ENCODE peak calls at places on chromosomes 2 and 18, in nine cellular contexts. E, Z, I, N, A, T, F, J and M are unnamed samples.
A peak's percentile ranks its signal among the peaks of the same experiment; 100 is the strongest.

GRCh38 chr2:188089896-188090295 is 201.8 kb upstream of the GULP1 start:
- DNase-seq in A (peak; percentile 54), E (no peak), J (no peak), F (peak; percentile 35), Z (no peak), N (no peak), T (no peak), I (no peak), M (peak; percentile 29)

GRCh38 chr18:38940863-38941531 is 1375.4 kb upstream of the CELF4 start:
- DNase-seq in Z (peak; percentile 56), J (no peak), A (peak; percentile 69), T (no peak), F (peak; percentile 61), E (peak; percentile 55), I (no peak), N (peak; percentile 77), M (peak; percentile 98)

GRCh38 chr18:23580677-23581367 is 5.5 kb downstream of the NPC1 start:
- DNase-seq in J (no peak), I (no peak), A (peak; percentile 80), N (no peak), E (no peak), Z (no peak), F (no peak), T (no peak), M (no peak)

GRCh38 chr2:68692511-68692910 is 42.1 kb upstream of the ARHGAP25 start:
- DNase-seq in I (no peak), F (no peak), J (no peak), E (no peak), T (no peak), N (no peak), A (no peak), Z (no peak), M (no peak)

GRCh38 chr2:222102746-222103349 is 195.9 kb downstream of the PAX3 start:
- DNase-seq in I (no peak), A (no peak), Z (no peak), F (no peak), T (no peak), J (no peak), N (no peak), E (no peak), M (no peak)

GRCh38 chr18:33440384-33441043 is at the start of gene CCDC178:
- DNase-seq in J (peak; percentile 6), N (no peak), A (peak; percentile 36), Z (no peak), I (no peak), T (peak; percentile 80), F (peak; percentile 52), E (no peak), M (no peak)

GRCh38 chr2:45343618-45344017 is 267.4 kb downstream of the SRBD1 start:
- DNase-seq in F (no peak), Z (no peak), E (no peak), N (no peak), A (peak; percentile 20), J (no peak), T (no peak), I (no peak), M (no peak)

GRCh38 chr2:149360106-149360505 is 29.7 kb downstream of the LYPD6 start:
- DNase-seq in A (no peak), J (no peak), I (no peak), T (no peak), N (no peak), Z (no peak), F (no peak), E (no peak), M (peak; percentile 47)

GRCh38 chr18:79796531-79797390 is 977 bp upstream of the KCNG2 start:
- DNase-seq in Z (no peak), E (no peak), N (no peak), A (peak; percentile 34), I (no peak), T (peak; percentile 42), J (no peak), F (peak; percentile 21), M (no peak)

GRCh38 chr2:3465328-3465727 is 54.0 kb downstream of the ADI1 start:
- DNase-seq in T (peak; percentile 69), N (no peak), A (no peak), J (no peak), F (no peak), E (no peak), I (no peak), Z (no peak), M (no peak)
- H3K36me3 ChIP-seq in T (no peaks in the 10 kb centered on the region), N (no peaks in the 10 kb centered on the region), A (peaks cover 26% of the 10 kb centered on the region), J (peaks cover 16% of the 10 kb centered on the region), F (no peaks in the 10 kb centered on the region), E (peaks cover 11% of the 10 kb centered on the region), I (peaks cover 40% of the 10 kb centered on the region), Z (peaks cover 72% of the 10 kb centered on the region), M (peaks cover 29% of the 10 kb centered on the region)

GRCh38 chr2:25245141-25245540 is 76.8 kb upstream of the POMC start:
- DNase-seq in A (no peak), E (no peak), T (no peak), J (no peak), Z (no peak), F (no peak), I (no peak), N (no peak), M (no peak)
- H3K36me3 ChIP-seq in A (peaks cover 21% of the 10 kb centered on the region), E (peaks cover 52% of the 10 kb centered on the region), T (peaks cover 18% of the 10 kb centered on the region), J (peaks cover 43% of the 10 kb centered on the region), Z (peaks cover 91% of the 10 kb centered on the region), F (peaks cover 80% of the 10 kb centered on the region), I (peaks cover 78% of the 10 kb centered on the region), N (no peaks in the 10 kb centered on the region), M (peaks cover 26% of the 10 kb centered on the region)

GRCh38 chr2:159439421-159439820 is 152.9 kb upstream of the WDSUB1 start:
- DNase-seq in Z (no peak), J (no peak), I (no peak), F (no peak), N (no peak), T (no peak), E (no peak), A (no peak), M (peak; percentile 40)

GRCh38 chr2:159438284-159438683 is 151.8 kb upstream of the WDSUB1 start:
- DNase-seq in A (no peak), I (no peak), N (no peak), E (no peak), F (no peak), J (no peak), T (no peak), Z (no peak), M (no peak)

GRCh38 chr2:159442159-159442852 is 155.8 kb upstream of the WDSUB1 start:
- DNase-seq in N (no peak), A (no peak), E (no peak), T (no peak), I (no peak), Z (no peak), J (no peak), F (no peak), M (no peak)

GRCh38 chr2:159441182-159441581 is 154.7 kb upstream of the WDSUB1 start:
- DNase-seq in I (no peak), Z (no peak), E (no peak), F (no peak), J (no peak), A (no peak), N (no peak), T (no peak), M (no peak)

GRCh38 chr2:159438720-159439353 is 152.3 kb upstream of the WDSUB1 start:
- DNase-seq in Z (no peak), N (no peak), T (no peak), F (no peak), J (no peak), A (no peak), I (no peak), E (no peak), M (no peak)
- H3K36me3 ChIP-seq in Z (peaks cover 16% of the 10 kb centered on the region), N (no peaks in the 10 kb centered on the region), T (peaks cover 2% of the 10 kb centered on the region), F (peaks cover 12% of the 10 kb centered on the region), J (peaks cover 5% of the 10 kb centered on the region), A (peaks cover 2% of the 10 kb centered on the region), I (peaks cover 27% of the 10 kb centered on the region), E (peaks cover 4% of the 10 kb centered on the region), M (peaks cover 1% of the 10 kb centered on the region)

GRCh38 chr2:126687086-126687485 is 31.1 kb downstream of the GYPC start:
- DNase-seq in N (no peak), T (no peak), Z (no peak), J (no peak), F (no peak), I (no peak), E (no peak), A (no peak), M (no peak)

GRCh38 chr2:126686286-126686685 is 30.3 kb downstream of the GYPC start:
- DNase-seq in J (no peak), I (no peak), A (no peak), E (no peak), Z (no peak), T (no peak), F (no peak), N (no peak), M (no peak)

GRCh38 chr2:126685629-126686028 is 29.7 kb downstream of the GYPC start:
- DNase-seq in E (no peak), T (no peak), N (no peak), F (no peak), I (no peak), J (no peak), Z (no peak), A (no peak), M (no peak)

GRCh38 chr2:126681505-126681904 is 25.5 kb downstream of the GYPC start:
- DNase-seq in T (no peak), A (no peak), E (no peak), F (no peak), I (no peak), N (no peak), J (no peak), Z (no peak), M (no peak)

GRCh38 chr2:126687503-126687902 is 31.5 kb downstream of the GYPC start:
- DNase-seq in A (no peak), I (no peak), E (no peak), J (no peak), T (no peak), N (no peak), Z (no peak), F (no peak), M (no peak)
- H3K36me3 ChIP-seq in A (no peaks in the 10 kb centered on the region), I (peaks cover 16% of the 10 kb centered on the region), E (peaks cover 7% of the 10 kb centered on the region), J (no peaks in the 10 kb centered on the region), T (peaks cover 3% of the 10 kb centered on the region), N (no peaks in the 10 kb centered on the region), Z (no peaks in the 10 kb centered on the region), F (no peaks in the 10 kb centered on the region), M (no peaks in the 10 kb centered on the region)

GRCh38 chr2:174022431-174022830 is 57.3 kb upstream of the SP3 start:
- DNase-seq in F (no peak), T (no peak), Z (no peak), N (no peak), A (no peak), I (no peak), J (no peak), E (no peak), M (no peak)
- H3K36me3 ChIP-seq in F (no peaks in the 10 kb centered on the region), T (no peaks in the 10 kb centered on the region), Z (no peaks in the 10 kb centered on the region), N (no peaks in the 10 kb centered on the region), A (no peaks in the 10 kb centered on the region), I (no peaks in the 10 kb centered on the region), J (no peaks in the 10 kb centered on the region), E (no peaks in the 10 kb centered on the region), M (no peaks in the 10 kb centered on the region)

GRCh38 chr2:100216015-100216414 is 73.6 kb upstream of the AFF3 start:
- DNase-seq in Z (no peak), F (no peak), A (no peak), T (peak; percentile 12), N (no peak), E (no peak), I (no peak), J (no peak), M (no peak)
- H3K36me3 ChIP-seq in Z (no peaks in the 10 kb centered on the region), F (no peaks in the 10 kb centered on the region), A (no peaks in the 10 kb centered on the region), T (no peaks in the 10 kb centered on the region), N (no peaks in the 10 kb centered on the region), E (no peaks in the 10 kb centered on the region), I (no peaks in the 10 kb centered on the region), J (no peaks in the 10 kb centered on the region), M (no peaks in the 10 kb centered on the region)

GRCh38 chr2:127514485-127514884 is 11.8 kb downstream of the IWS1 start:
- DNase-seq in F (no peak), E (no peak), Z (no peak), T (no peak), I (no peak), J (no peak), A (no peak), N (no peak), M (no peak)
- H3K36me3 ChIP-seq in F (peaks cover 23% of the 10 kb centered on the region), E (no peaks in the 10 kb centered on the region), Z (peaks cover 86% of the 10 kb centered on the region), T (no peaks in the 10 kb centered on the region), I (peaks cover 10% of the 10 kb centered on the region), J (no peaks in the 10 kb centered on the region), A (peaks cover 7% of the 10 kb centered on the region), N (peaks cover 16% of the 10 kb centered on the region), M (no peaks in the 10 kb centered on the region)